ENCODE peak calls at places on chromosomes 7 and 10, in eight cellular contexts. X is CD8-positive, alpha-beta T cell; G is left ventricle myocardium inferior; Q is astrocyte; J is fibroblast of lung; Y is pancreas; U is upper lobe of right lung; B is A673. R is an unnamed sample. For H3K36me3 and H3K27me3, the result is how much of the 10 kb centered on the place peaks cover.

GRCh38 chr7:133186060-133186459 is 66.8 kb upstream of the EXOC4 start:
- DNase-seq in X (no peak), G (no peak), Q (no peak), J (no peak), Y (no peak), U (no peak), B (no peak), R (no peak)

GRCh38 chr10:132266594-132267161 is 41.1 kb downstream of the STK32C start:
- DNase-seq in X (no peak), G (no peak), Q (peak), J (no peak), Y (peak), U (no peak), B (no peak), R (peak)

GRCh38 chr10:132893090-132893489 is 49.3 kb downstream of the CFAP46 start:
- DNase-seq in X (no peak), G (no peak), Q (no peak), J (no peak), Y (peak), U (peak), B (no peak), R (no peak)

GRCh38 chr7:44460325-44460724 is 30.1 kb downstream of the NUDCD3 start:
- DNase-seq in X (peak), G (no peak), Q (no peak), J (no peak), Y (no peak), U (no peak), B (no peak), R (no peak)

GRCh38 chr10:76433161-76434005 is 1002.0 kb downstream of the LRMDA start:
- DNase-seq in X (no peak), G (peak), Q (no peak), J (no peak), Y (no peak), U (no peak), B (no peak), R (no peak)

GRCh38 chr10:132075909-132076577 is 10.3 kb downstream of the JAKMIP3 start:
- DNase-seq in X (no peak), G (no peak), Q (no peak), J (no peak), Y (no peak), U (no peak), B (no peak), R (peak)

GRCh38 chr7:148571381-148571780 is 19.2 kb upstream of the C7orf33 start:
- DNase-seq in X (no peak), G (no peak), Q (no peak), J (no peak), Y (no peak), U (no peak), B (no peak), R (no peak)

GRCh38 chr10:77386833-77387232 is 250.8 kb downstream of the KCNMA1 start:
- DNase-seq in X (no peak), G (no peak), Q (peak), J (peak), Y (no peak), U (no peak), B (no peak), R (no peak)

GRCh38 chr10:130432271-130432670 is 296.1 kb downstream of the GLRX3 start:
- DNase-seq in X (no peak), G (no peak), Q (no peak), J (no peak), Y (no peak), U (no peak), B (no peak), R (no peak)

GRCh38 chr7:101803203-101804086 is 14.0 kb upstream of the CUX1 start:
- DNase-seq in X (no peak), G (no peak), Q (no peak), J (no peak), Y (peak), U (no peak), B (no peak), R (no peak)

GRCh38 chr10:7202804-7203203 is 208.0 kb downstream of the SFMBT2 start:
- DNase-seq in X (no peak), G (no peak), Q (no peak), J (no peak), Y (no peak), U (no peak), B (no peak), R (no peak)

GRCh38 chr10:120970595-120971529 is 119.7 kb downstream of the WDR11 start:
- DNase-seq in X (no peak), G (no peak), Q (no peak), J (no peak), Y (no peak), U (no peak), B (no peak), R (no peak)

GRCh38 chr10:130999376-131000202 is 311.9 kb downstream of the TCERG1L start:
- DNase-seq in X (no peak), G (no peak), Q (no peak), J (no peak), Y (no peak), U (no peak), B (no peak), R (no peak)

GRCh38 chr10:12193193-12193592 is 2.5 kb downstream of the NUDT5 start:
- DNase-seq in X (no peak), G (no peak), Q (peak), J (peak), Y (no peak), U (no peak), B (peak), R (no peak)
- H3K4me3 ChIP-seq in X (no peak), G (no peak), Q (no peak), J (no peak), Y (no peak), U (no peak), B (no peak), R (no peak)

GRCh38 chr7:127665922-127666321 is 13.9 kb downstream of the SND1 start:
- DNase-seq in X (no peak), G (no peak), Q (no peak), J (no peak), Y (no peak), U (no peak), B (no peak), R (peak)

GRCh38 chr7:127666602-127667001 is 14.6 kb downstream of the SND1 start:
- DNase-seq in X (no peak), G (no peak), Q (no peak), J (no peak), Y (no peak), U (no peak), B (no peak), R (no peak)

GRCh38 chr7:127667751-127668530 is 15.9 kb downstream of the SND1 start:
- DNase-seq in X (no peak), G (no peak), Q (no peak), J (no peak), Y (no peak), U (no peak), B (peak), R (no peak)

GRCh38 chr7:127671341-127671740 is 19.3 kb downstream of the SND1 start:
- DNase-seq in X (no peak), G (no peak), Q (no peak), J (no peak), Y (no peak), U (no peak), B (no peak), R (no peak)

GRCh38 chr7:127667017-127667670 is 15.2 kb downstream of the SND1 start:
- DNase-seq in X (no peak), G (no peak), Q (peak), J (peak), Y (no peak), U (no peak), B (peak), R (no peak)
- H3K36me3 ChIP-seq in X (under half), G (under half), Q (under half), J (under half), Y (under half), U (under half), B (under half), R (under half)

GRCh38 chr7:70512144-70512543 is 619.8 kb upstream of the GALNT17 start:
- DNase-seq in X (no peak), G (no peak), Q (no peak), J (no peak), Y (no peak), U (no peak), B (no peak), R (no peak)
- H3K27me3 ChIP-seq in X (under half), G (under half), Q (under half), J (under half), Y (under half), U (under half), B (under half), R (under half)

GRCh38 chr10:11237571-11237970 is 219.9 kb downstream of the CELF2 start:
- DNase-seq in X (no peak), G (no peak), Q (no peak), J (no peak), Y (no peak), U (no peak), B (no peak), R (no peak)

GRCh38 chr10:11234857-11235640 is 217.4 kb downstream of the CELF2 start:
- DNase-seq in X (no peak), G (no peak), Q (no peak), J (no peak), Y (no peak), U (no peak), B (no peak), R (no peak)

GRCh38 chr10:11236234-11236633 is 218.6 kb downstream of the CELF2 start:
- DNase-seq in X (no peak), G (no peak), Q (peak), J (no peak), Y (no peak), U (no peak), B (no peak), R (no peak)

GRCh38 chr10:11238893-11239292 is 221.2 kb downstream of the CELF2 start:
- DNase-seq in X (no peak), G (no peak), Q (no peak), J (no peak), Y (no peak), U (no peak), B (no peak), R (no peak)

DNA sequence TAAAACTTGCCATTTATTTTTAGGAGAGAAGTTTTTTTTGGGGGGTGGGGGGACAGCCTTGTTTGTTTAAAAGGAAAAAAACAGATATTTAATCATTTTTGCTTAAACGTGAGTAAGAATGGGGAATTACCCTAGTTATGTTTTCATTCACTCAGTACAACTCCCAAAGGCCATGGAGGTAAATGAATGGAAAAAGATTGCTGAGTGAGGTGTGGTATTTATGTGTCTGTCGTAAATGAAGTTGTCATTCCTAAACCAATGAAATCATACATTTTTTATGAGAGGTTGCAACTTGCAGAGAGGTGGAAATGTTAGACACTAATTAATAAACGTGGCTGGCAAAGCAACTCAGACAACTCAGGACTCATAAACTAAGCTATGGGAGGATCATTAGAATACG is 218.1 kb downstream of the CELF2 start:
- DNase-seq in X (no peak), G (no peak), Q (no peak), J (no peak), Y (no peak), U (no peak), B (no peak), R (no peak)
- H3K4me3 ChIP-seq in X (no peak), G (no peak), Q (no peak), J (no peak), Y (no peak), U (no peak), B (no peak), R (no peak)

DNA sequence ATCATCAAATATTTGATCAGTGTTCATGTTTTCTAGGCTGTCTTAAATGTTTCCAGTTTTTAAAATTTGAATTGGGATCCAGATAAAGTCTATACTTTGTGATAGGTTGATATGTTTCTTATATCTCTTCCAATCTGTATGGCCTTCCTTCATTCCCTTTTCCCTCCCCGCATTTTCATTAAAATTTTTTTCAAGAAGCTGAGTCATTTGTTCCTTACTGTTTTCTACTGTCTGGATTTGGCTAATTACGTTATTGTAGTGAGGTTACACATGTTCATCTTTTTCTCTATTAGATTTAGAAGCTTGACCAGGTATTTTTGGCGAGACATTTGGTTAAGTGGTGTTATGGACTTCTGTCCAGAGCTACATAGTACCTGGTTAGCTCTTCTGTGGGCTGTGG is 11.2 kb downstream of the GARS1 start:
- DNase-seq in X (no peak), G (no peak), Q (no peak), J (no peak), Y (no peak), U (no peak), B (no peak), R (no peak)
- H3K36me3 ChIP-seq in X (under half), G (half or more), Q (half or more), J (under half), Y (under half), U (half or more), B (half or more), R (under half)

GRCh38 chr10:75401569-75402485 is at the start of gene ZNF503:
- DNase-seq in X (no peak), G (peak), Q (peak), J (peak), Y (peak), U (peak), B (peak), R (peak)

GRCh38 chr10:75404023-75404334 is 2.4 kb upstream of the ZNF503 start:
- DNase-seq in X (no peak), G (no peak), Q (no peak), J (no peak), Y (no peak), U (no peak), B (no peak), R (no peak)

GRCh38 chr10:75402486-75403143 is 1.1 kb upstream of the ZNF503 start:
- DNase-seq in X (no peak), G (peak), Q (no peak), J (no peak), Y (peak), U (peak), B (no peak), R (peak)

GRCh38 chr10:75404335-75405200 is 3.0 kb upstream of the ZNF503 start:
- DNase-seq in X (no peak), G (peak), Q (no peak), J (no peak), Y (peak), U (peak), B (no peak), R (peak)

DNA sequence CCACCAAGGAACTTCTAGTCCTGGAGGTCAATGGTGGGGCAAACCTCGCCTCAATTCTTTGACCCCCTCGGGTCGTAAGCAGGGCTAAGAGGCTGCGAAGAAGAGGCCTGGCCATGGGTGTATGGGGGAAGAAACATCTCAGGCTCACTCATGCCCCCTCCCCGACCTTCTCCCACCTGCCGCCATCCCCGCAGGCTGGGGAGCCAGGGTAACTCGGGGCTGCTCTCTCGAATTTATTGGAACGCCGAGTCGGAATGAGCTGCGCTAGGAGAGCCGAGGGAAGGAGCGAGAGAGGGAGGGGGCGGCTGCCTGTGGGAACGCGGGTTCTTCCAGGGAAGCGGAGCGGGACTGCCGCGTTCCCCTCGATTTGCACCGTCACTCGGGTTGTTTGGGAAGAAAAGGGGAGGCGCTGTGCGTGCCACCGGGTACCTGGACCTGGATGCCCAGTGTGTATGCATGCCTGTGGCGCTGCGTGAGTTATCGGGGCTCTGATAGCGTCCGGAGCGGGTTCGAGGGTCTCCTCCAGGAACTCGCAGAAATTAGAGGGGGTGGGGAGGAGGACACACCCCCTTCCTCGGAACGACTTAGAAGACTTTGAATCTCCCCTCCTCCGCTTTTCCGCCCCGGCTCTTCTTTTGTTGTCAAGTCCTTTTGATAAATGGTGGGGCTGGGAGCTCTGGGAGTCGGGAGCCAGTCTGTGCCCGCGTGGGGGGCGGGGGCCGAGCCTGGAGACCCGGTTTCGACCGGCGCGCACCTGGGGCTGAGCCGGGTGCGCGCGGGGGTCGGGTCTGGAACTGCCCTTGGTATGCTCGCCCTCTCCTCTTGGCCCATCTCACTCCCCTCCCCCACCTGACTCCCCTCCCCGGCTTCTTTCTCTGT is 1.8 kb upstream of the ZNF503 start:
- DNase-seq in X (no peak), G (peak), Q (no peak), J (peak), Y (peak), U (peak), B (no peak), R (peak)
- H3K27me3 ChIP-seq in X (under half), G (under half), Q (under half), J (under half), Y (under half), U (under half), B (half or more), R (half or more)

GRCh38 chr7:17545348-17545747 is 246.9 kb downstream of the AHR start:
- DNase-seq in X (no peak), G (no peak), Q (peak), J (peak), Y (no peak), U (no peak), B (no peak), R (no peak)

GRCh38 chr7:17546206-17546998 is 247.9 kb downstream of the AHR start:
- DNase-seq in X (no peak), G (no peak), Q (peak), J (peak), Y (no peak), U (no peak), B (no peak), R (no peak)

GRCh38 chr7:17544401-17544800 is 245.9 kb downstream of the AHR start:
- DNase-seq in X (no peak), G (no peak), Q (no peak), J (no peak), Y (no peak), U (no peak), B (no peak), R (no peak)

GRCh38 chr7:17549406-17549805 is 251.0 kb downstream of the AHR start:
- DNase-seq in X (no peak), G (no peak), Q (no peak), J (no peak), Y (no peak), U (no peak), B (no peak), R (no peak)

GRCh38 chr7:17548014-17548653 is 249.7 kb downstream of the AHR start:
- DNase-seq in X (no peak), G (no peak), Q (no peak), J (no peak), Y (no peak), U (no peak), B (peak), R (peak)
- H3K4me3 ChIP-seq in X (no peak), G (no peak), Q (no peak), J (no peak), Y (no peak), U (no peak), B (no peak), R (no peak)

GRCh38 chr10:110576220-110576619 is 8.7 kb downstream of the SMC3 start:
- DNase-seq in X (no peak), G (no peak), Q (peak), J (peak), Y (no peak), U (no peak), B (no peak), R (no peak)
- H3K36me3 ChIP-seq in X (under half), G (half or more), Q (under half), J (under half), Y (under half), U (under half), B (half or more), R (under half)

DNA sequence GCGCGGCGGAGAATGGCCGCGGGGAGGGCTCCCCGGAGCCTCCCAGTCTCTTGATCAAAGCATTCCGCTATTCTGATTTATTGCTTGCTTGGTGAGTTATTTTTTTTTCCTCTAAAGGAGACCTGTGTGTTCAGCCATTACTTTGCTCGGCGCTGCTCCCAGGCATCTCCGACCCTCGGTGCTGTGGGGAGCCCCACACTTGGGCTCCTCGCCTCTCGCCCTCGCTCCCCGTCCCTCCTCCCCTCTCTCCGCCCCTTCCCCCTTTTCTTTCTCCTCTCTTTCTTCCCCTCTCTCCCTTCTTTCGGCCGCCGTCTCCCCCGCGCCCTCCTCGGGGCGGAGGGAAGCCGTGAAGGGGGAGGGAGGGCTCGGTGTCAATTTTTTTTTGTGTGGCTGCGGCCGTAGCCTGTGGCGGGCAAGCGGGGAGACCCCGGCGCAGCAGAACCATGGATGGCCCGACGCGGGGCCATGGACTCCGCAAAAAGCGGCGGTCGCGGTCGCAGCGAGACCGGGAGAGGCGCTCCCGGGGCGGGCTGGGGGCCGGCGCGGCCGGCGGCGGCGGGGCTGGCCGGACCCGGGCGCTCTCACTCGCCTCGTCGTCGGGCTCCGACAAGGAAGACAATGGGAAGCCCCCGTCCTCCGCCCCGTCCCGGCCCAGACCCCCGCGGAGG is 1.1 kb downstream of the AUTS2 start:
- DNase-seq in X (no peak), G (no peak), Q (peak), J (peak), Y (peak), U (peak), B (peak), R (peak)
- H3K27me3 ChIP-seq in X (under half), G (under half), Q (under half), J (under half), Y (under half), U (under half), B (under half), R (half or more)